ENCODE peak calls at places on chromosomes 6 and 20, in ten cellular contexts. One of them, this sample, is unnamed.

GRCh38 chr6:128655978-128656498 is 135.6 kb upstream of the PTPRK start:
- DNase-seq in ovary: no peak
- DNase-seq in H1: no peak
- DNase-seq in gastrocnemius medialis: no peak
- DNase-seq in heart left ventricle: no peak
- DNase-seq in body of pancreas: no peak
- DNase-seq in GM23338: no peak
- DNase-seq in heart right ventricle: no peak
- DNase-seq in CD8-positive, alpha-beta memory T cell: no peak
- DNase-seq in pancreas: no peak
- DNase-seq in this sample: no peak

GRCh38 chr6:7747016-7747415 is 21.1 kb downstream of the BMP6 start:
- DNase-seq in ovary: no peak
- DNase-seq in H1: no peak
- DNase-seq in gastrocnemius medialis: no peak
- DNase-seq in heart left ventricle: no peak
- DNase-seq in body of pancreas: no peak
- DNase-seq in GM23338: no peak
- DNase-seq in heart right ventricle: no peak
- DNase-seq in CD8-positive, alpha-beta memory T cell: no peak
- DNase-seq in pancreas: no peak
- DNase-seq in this sample: no peak

GRCh38 chr6:43936476-43936875 is 166.5 kb downstream of the VEGFA start:
- DNase-seq in ovary: no peak
- DNase-seq in H1: no peak
- DNase-seq in gastrocnemius medialis: peak; percentile 62
- DNase-seq in heart left ventricle: no peak
- DNase-seq in body of pancreas: no peak
- DNase-seq in GM23338: no peak
- DNase-seq in heart right ventricle: no peak
- DNase-seq in CD8-positive, alpha-beta memory T cell: no peak
- DNase-seq in pancreas: no peak
- DNase-seq in this sample: no peak

GRCh38 chr20:3330046-3330741 is 77.3 kb downstream of the DNAAF9 start:
- DNase-seq in ovary: no peak
- DNase-seq in H1: no peak
- DNase-seq in gastrocnemius medialis: no peak
- DNase-seq in heart left ventricle: no peak
- DNase-seq in body of pancreas: no peak
- DNase-seq in GM23338: no peak
- DNase-seq in heart right ventricle: no peak
- DNase-seq in CD8-positive, alpha-beta memory T cell: no peak
- DNase-seq in pancreas: no peak
- DNase-seq in this sample: no peak

GRCh38 chr20:51562334-51563140 is 20.0 kb upstream of the NFATC2 start:
- DNase-seq in ovary: peak; percentile 85
- DNase-seq in H1: no peak
- DNase-seq in gastrocnemius medialis: peak; percentile 41
- DNase-seq in heart left ventricle: peak; percentile 89
- DNase-seq in body of pancreas: peak; percentile 79
- DNase-seq in GM23338: peak; percentile 83
- DNase-seq in heart right ventricle: peak; percentile 94
- DNase-seq in CD8-positive, alpha-beta memory T cell: no peak
- DNase-seq in pancreas: peak; percentile 75
- DNase-seq in this sample: peak; percentile 71

GRCh38 chr20:62913043-62913630 is 13.2 kb downstream of the DIDO1 start:
- DNase-seq in ovary: no peak
- DNase-seq in H1: no peak
- DNase-seq in gastrocnemius medialis: no peak
- DNase-seq in heart left ventricle: no peak
- DNase-seq in body of pancreas: no peak
- DNase-seq in GM23338: no peak
- DNase-seq in heart right ventricle: no peak
- DNase-seq in CD8-positive, alpha-beta memory T cell: no peak
- DNase-seq in pancreas: no peak
- DNase-seq in this sample: no peak

GRCh38 chr20:22333885-22334545 is 250.4 kb downstream of the FOXA2 start:
- DNase-seq in ovary: peak; percentile 27
- DNase-seq in H1: no peak
- DNase-seq in gastrocnemius medialis: peak; percentile 25
- DNase-seq in heart left ventricle: peak; percentile 44
- DNase-seq in body of pancreas: peak; percentile 68
- DNase-seq in GM23338: peak; percentile 86
- DNase-seq in heart right ventricle: peak; percentile 19
- DNase-seq in CD8-positive, alpha-beta memory T cell: no peak
- DNase-seq in pancreas: peak; percentile 75
- DNase-seq in this sample: no peak

GRCh38 chr20:52302736-52303135 is 111.2 kb upstream of the ZFP64 start:
- DNase-seq in ovary: no peak
- DNase-seq in H1: no peak
- DNase-seq in gastrocnemius medialis: no peak
- DNase-seq in heart left ventricle: no peak
- DNase-seq in body of pancreas: no peak
- DNase-seq in GM23338: no peak
- DNase-seq in heart right ventricle: no peak
- DNase-seq in CD8-positive, alpha-beta memory T cell: no peak
- DNase-seq in pancreas: no peak
- DNase-seq in this sample: no peak

GRCh38 chr20:33668087-33668790 is 1.5 kb downstream of the ACTL10 start:
- DNase-seq in ovary: no peak
- DNase-seq in H1: no peak
- DNase-seq in gastrocnemius medialis: peak; percentile 77
- DNase-seq in heart left ventricle: peak; percentile 83
- DNase-seq in body of pancreas: peak; percentile 83
- DNase-seq in GM23338: peak; percentile 91
- DNase-seq in heart right ventricle: peak; percentile 76
- DNase-seq in CD8-positive, alpha-beta memory T cell: peak; percentile 76
- DNase-seq in pancreas: no peak
- DNase-seq in this sample: no peak

GRCh38 chr6:164262348-164262747 is 847.8 kb downstream of the QKI start:
- DNase-seq in ovary: no peak
- DNase-seq in H1: no peak
- DNase-seq in gastrocnemius medialis: no peak
- DNase-seq in heart left ventricle: no peak
- DNase-seq in body of pancreas: no peak
- DNase-seq in GM23338: no peak
- DNase-seq in heart right ventricle: no peak
- DNase-seq in CD8-positive, alpha-beta memory T cell: no peak
- DNase-seq in pancreas: no peak
- DNase-seq in this sample: no peak

GRCh38 chr6:85465762-85466161 is 15.9 kb downstream of the NT5E start:
- DNase-seq in ovary: no peak
- DNase-seq in H1: no peak
- DNase-seq in gastrocnemius medialis: no peak
- DNase-seq in heart left ventricle: no peak
- DNase-seq in body of pancreas: no peak
- DNase-seq in GM23338: no peak
- DNase-seq in heart right ventricle: no peak
- DNase-seq in CD8-positive, alpha-beta memory T cell: no peak
- DNase-seq in pancreas: no peak
- DNase-seq in this sample: no peak

GRCh38 chr6:43673444-43674063 is 14.0 kb downstream of the MRPS18A start:
- DNase-seq in ovary: peak; percentile 58
- DNase-seq in H1: no peak
- DNase-seq in gastrocnemius medialis: peak; percentile 79
- DNase-seq in heart left ventricle: no peak
- DNase-seq in body of pancreas: peak; percentile 72
- DNase-seq in GM23338: no peak
- DNase-seq in heart right ventricle: no peak
- DNase-seq in CD8-positive, alpha-beta memory T cell: no peak
- DNase-seq in pancreas: peak; percentile 78
- DNase-seq in this sample: no peak

GRCh38 chr6:10355115-10355702 is 59.7 kb downstream of the TFAP2A start:
- DNase-seq in ovary: no peak
- DNase-seq in H1: no peak
- DNase-seq in gastrocnemius medialis: no peak
- DNase-seq in heart left ventricle: no peak
- DNase-seq in body of pancreas: peak; percentile 2
- DNase-seq in GM23338: no peak
- DNase-seq in heart right ventricle: no peak
- DNase-seq in CD8-positive, alpha-beta memory T cell: no peak
- DNase-seq in pancreas: no peak
- DNase-seq in this sample: no peak

GRCh38 chr20:60718743-60719142 is 533.3 kb upstream of the CDH4 start:
- DNase-seq in ovary: no peak
- DNase-seq in H1: no peak
- DNase-seq in gastrocnemius medialis: no peak
- DNase-seq in heart left ventricle: no peak
- DNase-seq in body of pancreas: no peak
- DNase-seq in GM23338: peak; percentile 67
- DNase-seq in heart right ventricle: no peak
- DNase-seq in CD8-positive, alpha-beta memory T cell: no peak
- DNase-seq in pancreas: no peak
- DNase-seq in this sample: no peak

GRCh38 chr6:74319292-74319691 is 623.3 kb downstream of the CD109 start:
- DNase-seq in ovary: no peak
- DNase-seq in H1: no peak
- DNase-seq in gastrocnemius medialis: no peak
- DNase-seq in heart left ventricle: no peak
- DNase-seq in body of pancreas: no peak
- DNase-seq in GM23338: peak; percentile 14
- DNase-seq in heart right ventricle: no peak
- DNase-seq in CD8-positive, alpha-beta memory T cell: no peak
- DNase-seq in pancreas: no peak
- DNase-seq in this sample: no peak

GRCh38 chr6:74320076-74320475 is 624.1 kb downstream of the CD109 start:
- DNase-seq in ovary: no peak
- DNase-seq in H1: no peak
- DNase-seq in gastrocnemius medialis: no peak
- DNase-seq in heart left ventricle: no peak
- DNase-seq in body of pancreas: no peak
- DNase-seq in GM23338: peak; percentile 69
- DNase-seq in heart right ventricle: no peak
- DNase-seq in CD8-positive, alpha-beta memory T cell: no peak
- DNase-seq in pancreas: no peak
- DNase-seq in this sample: no peak

GRCh38 chr6:74318738-74319137 is 622.7 kb downstream of the CD109 start:
- DNase-seq in ovary: no peak
- DNase-seq in H1: no peak
- DNase-seq in gastrocnemius medialis: no peak
- DNase-seq in heart left ventricle: no peak
- DNase-seq in body of pancreas: no peak
- DNase-seq in GM23338: no peak
- DNase-seq in heart right ventricle: no peak
- DNase-seq in CD8-positive, alpha-beta memory T cell: no peak
- DNase-seq in pancreas: no peak
- DNase-seq in this sample: no peak

DNA sequence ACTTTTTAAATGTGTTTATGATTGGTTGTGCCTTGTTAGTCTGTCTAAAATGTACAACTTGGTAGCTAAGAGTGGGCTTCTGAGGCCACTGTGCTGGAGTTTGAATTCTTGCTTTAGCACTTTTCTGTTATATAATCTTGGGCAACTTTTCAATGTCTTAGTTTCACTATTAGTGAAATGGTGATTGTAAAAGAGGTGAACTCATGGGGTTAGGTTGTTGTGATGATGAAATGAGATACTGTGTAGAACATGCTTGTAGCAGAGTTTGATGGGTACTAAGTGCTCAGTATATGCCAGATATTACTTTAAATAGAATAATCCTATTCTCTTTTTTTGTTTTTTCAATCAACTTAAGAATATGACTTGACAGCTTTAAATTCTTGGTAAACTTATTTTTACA is 624.7 kb downstream of the CD109 start:
- DNase-seq in ovary: no peak
- DNase-seq in H1: no peak
- DNase-seq in gastrocnemius medialis: no peak
- DNase-seq in heart left ventricle: no peak
- DNase-seq in body of pancreas: no peak
- DNase-seq in GM23338: no peak
- DNase-seq in heart right ventricle: no peak
- DNase-seq in CD8-positive, alpha-beta memory T cell: no peak
- DNase-seq in pancreas: no peak
- DNase-seq in this sample: no peak
- H3K27ac ChIP-seq in ovary: no peak overlapping the region
- H3K27ac ChIP-seq in H1: no peak overlapping the region
- H3K27ac ChIP-seq in gastrocnemius medialis: no peak overlapping the region
- H3K27ac ChIP-seq in heart left ventricle: no peak overlapping the region
- H3K27ac ChIP-seq in body of pancreas: no peak overlapping the region
- H3K27ac ChIP-seq in GM23338: peak overlapping the region; percentile 0
- H3K27ac ChIP-seq in heart right ventricle: no peak overlapping the region
- H3K27ac ChIP-seq in CD8-positive, alpha-beta memory T cell: no peak overlapping the region
- H3K27ac ChIP-seq in pancreas: no peak overlapping the region
- H3K27ac ChIP-seq in this sample: no peak overlapping the region

DNA sequence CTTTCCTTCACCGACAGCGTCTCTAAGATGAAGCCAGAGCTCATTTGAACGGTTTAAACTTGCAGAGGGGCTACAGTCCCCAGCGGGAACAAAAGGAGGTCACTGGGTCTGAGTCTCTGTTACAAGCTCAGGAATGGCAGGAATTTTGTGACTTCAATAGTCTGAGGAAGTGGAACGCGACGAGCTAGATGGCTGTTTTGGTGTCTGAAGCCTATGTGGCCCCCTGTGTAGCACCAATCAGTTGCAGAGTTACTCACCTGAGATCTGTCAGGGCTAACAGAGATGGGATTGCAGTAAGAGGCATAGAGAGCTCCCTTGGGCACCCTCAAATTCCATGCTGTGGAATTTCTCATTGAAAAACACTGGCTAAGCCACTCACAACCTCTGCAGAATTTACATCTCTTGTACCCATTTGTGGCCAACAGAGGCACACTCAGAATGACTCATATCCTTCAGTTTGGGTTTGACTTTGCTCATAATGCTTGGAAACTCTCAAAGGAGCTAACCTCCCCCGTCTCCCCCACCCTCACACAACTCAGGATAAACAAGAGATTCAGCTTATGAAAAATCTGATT is 7.1 kb upstream of the TCP11 start:
- DNase-seq in ovary: no peak
- DNase-seq in H1: peak; percentile 70
- DNase-seq in gastrocnemius medialis: no peak
- DNase-seq in heart left ventricle: no peak
- DNase-seq in body of pancreas: no peak
- DNase-seq in GM23338: peak; percentile 98
- DNase-seq in heart right ventricle: no peak
- DNase-seq in CD8-positive, alpha-beta memory T cell: no peak
- DNase-seq in pancreas: no peak
- DNase-seq in this sample: no peak
- H3K4me3 ChIP-seq in ovary: no peak overlapping the region
- H3K4me3 ChIP-seq in H1: no peak overlapping the region
- H3K4me3 ChIP-seq in gastrocnemius medialis: no peak overlapping the region
- H3K4me3 ChIP-seq in heart left ventricle: no peak overlapping the region
- H3K4me3 ChIP-seq in body of pancreas: no peak overlapping the region
- H3K4me3 ChIP-seq in GM23338: no peak overlapping the region
- H3K4me3 ChIP-seq in heart right ventricle: no peak overlapping the region
- H3K4me3 ChIP-seq in CD8-positive, alpha-beta memory T cell: no peak overlapping the region
- H3K4me3 ChIP-seq in pancreas: no peak overlapping the region
- H3K4me3 ChIP-seq in this sample: peak overlapping the region; percentile 15

GRCh38 chr20:50333131-50333530 is 142.5 kb downstream of the CEBPB start:
- DNase-seq in ovary: no peak
- DNase-seq in H1: no peak
- DNase-seq in gastrocnemius medialis: no peak
- DNase-seq in heart left ventricle: no peak
- DNase-seq in body of pancreas: no peak
- DNase-seq in GM23338: no peak
- DNase-seq in heart right ventricle: no peak
- DNase-seq in CD8-positive, alpha-beta memory T cell: no peak
- DNase-seq in pancreas: no peak
- DNase-seq in this sample: no peak
- H3K4me1 ChIP-seq in ovary: peaks cover 2% of the 10 kb centered on the region
- H3K4me1 ChIP-seq in H1: peaks cover 2% of the 10 kb centered on the region
- H3K4me1 ChIP-seq in gastrocnemius medialis: peaks cover 10% of the 10 kb centered on the region
- H3K4me1 ChIP-seq in heart left ventricle: no peaks in the 10 kb centered on the region
- H3K4me1 ChIP-seq in body of pancreas: peaks cover 20% of the 10 kb centered on the region
- H3K4me1 ChIP-seq in GM23338: no peaks in the 10 kb centered on the region
- H3K4me1 ChIP-seq in heart right ventricle: no peaks in the 10 kb centered on the region
- H3K4me1 ChIP-seq in CD8-positive, alpha-beta memory T cell: peaks cover 3% of the 10 kb centered on the region
- H3K4me1 ChIP-seq in pancreas: peaks cover 10% of the 10 kb centered on the region
- H3K4me1 ChIP-seq in this sample: no peaks in the 10 kb centered on the region

GRCh38 chr6:19839788-19840187 is 2.6 kb downstream of the ID4 start:
- DNase-seq in ovary: no peak
- DNase-seq in H1: no peak
- DNase-seq in gastrocnemius medialis: no peak
- DNase-seq in heart left ventricle: no peak
- DNase-seq in body of pancreas: no peak
- DNase-seq in GM23338: no peak
- DNase-seq in heart right ventricle: no peak
- DNase-seq in CD8-positive, alpha-beta memory T cell: no peak
- DNase-seq in pancreas: no peak
- DNase-seq in this sample: no peak
- H3K27ac ChIP-seq in ovary: no peak overlapping the region
- H3K27ac ChIP-seq in H1: no peak overlapping the region
- H3K27ac ChIP-seq in gastrocnemius medialis: no peak overlapping the region
- H3K27ac ChIP-seq in heart left ventricle: no peak overlapping the region
- H3K27ac ChIP-seq in body of pancreas: peak overlapping the region; percentile 93
- H3K27ac ChIP-seq in GM23338: no peak overlapping the region
- H3K27ac ChIP-seq in heart right ventricle: no peak overlapping the region
- H3K27ac ChIP-seq in CD8-positive, alpha-beta memory T cell: no peak overlapping the region
- H3K27ac ChIP-seq in pancreas: peak overlapping the region; percentile 85
- H3K27ac ChIP-seq in this sample: peak overlapping the region; percentile 62